ENCODE peak calls at places on chromosomes 11 and 22, in eight cellular contexts. N is CD4-positive, alpha-beta T cell; Y is fibroblast of lung; A is stomach; L is hepatocyte; H is left ventricle myocardium inferior; J is coronary artery; U is upper lobe of right lung. B is an unnamed sample.

GRCh38 chr11:76163289-76163880 is 42.9 kb downstream of the WNT11 start:
- DNase-seq in N (no peak), Y (no peak), A (no peak), L (no peak), H (no peak), J (no peak), U (no peak), B (no peak)

GRCh38 chr11:82680252-82680651 is 53.4 kb downstream of the FAM181B start:
- DNase-seq in N (no peak), Y (no peak), A (no peak), L (no peak), H (no peak), J (no peak), U (no peak), B (no peak)

GRCh38 chr11:75023446-75024067 is 34.8 kb downstream of the NEU3 start:
- DNase-seq in N (no peak), Y (no peak), A (no peak), L (no peak), H (no peak), J (no peak), U (no peak), B (no peak)

GRCh38 chr22:47172771-47173534 is 410.5 kb downstream of the TBC1D22A start:
- DNase-seq in N (no peak), Y (no peak), A (no peak), L (no peak), H (no peak), J (peak), U (peak), B (no peak)

GRCh38 chr11:113267536-113267935 is 46.8 kb upstream of the TTC12 start:
- DNase-seq in N (no peak), Y (no peak), A (no peak), L (no peak), H (no peak), J (no peak), U (no peak), B (no peak)

GRCh38 chr11:1438967-1439330 is 47.6 kb downstream of the MOB2 start:
- DNase-seq in N (no peak), Y (no peak), A (no peak), L (no peak), H (no peak), J (no peak), U (no peak), B (no peak)

GRCh38 chr11:105226062-105226461 is 86.5 kb upstream of the CARD18 start:
- DNase-seq in N (no peak), Y (peak), A (no peak), L (no peak), H (no peak), J (no peak), U (no peak), B (no peak)

GRCh38 chr11:131370901-131371790 is 731 bp downstream of the NTM start:
- DNase-seq in N (no peak), Y (no peak), A (no peak), L (no peak), H (no peak), J (no peak), U (no peak), B (no peak)

GRCh38 chr11:104443387-104443786 is 279.4 kb upstream of the PDGFD start:
- DNase-seq in N (no peak), Y (no peak), A (no peak), L (no peak), H (no peak), J (no peak), U (no peak), B (peak)

GRCh38 chr11:71266114-71266833 is 13.9 kb upstream of the SHANK2 start:
- DNase-seq in N (no peak), Y (no peak), A (peak), L (peak), H (no peak), J (no peak), U (peak), B (peak)

GRCh38 chr11:551596-551995 is 8.9 kb downstream of the LMNTD2 start:
- DNase-seq in N (no peak), Y (no peak), A (no peak), L (no peak), H (no peak), J (no peak), U (no peak), B (no peak)

GRCh38 chr22:44522526-44523170 is 24.6 kb upstream of the RTL6 start:
- DNase-seq in N (no peak), Y (no peak), A (no peak), L (no peak), H (no peak), J (peak), U (no peak), B (no peak)

GRCh38 chr11:118530180-118530682 is 761 bp upstream of the TMEM25 start:
- DNase-seq in N (no peak), Y (peak), A (peak), L (no peak), H (no peak), J (no peak), U (peak), B (no peak)

GRCh38 chr22:19984201-19984753 is 32.3 kb downstream of the ARVCF start:
- DNase-seq in N (no peak), Y (peak), A (no peak), L (peak), H (peak), J (peak), U (no peak), B (peak)

GRCh38 chr11:18798941-18799469 is 7.4 kb upstream of the PTPN5 start:
- DNase-seq in N (no peak), Y (no peak), A (no peak), L (no peak), H (no peak), J (no peak), U (no peak), B (peak)

GRCh38 chr11:2913029-2913431 is 16.2 kb downstream of the PHLDA2 start:
- DNase-seq in N (no peak), Y (peak), A (no peak), L (peak), H (no peak), J (no peak), U (no peak), B (no peak)

GRCh38 chr11:3115321-3115720 is 49.8 kb downstream of the OSBPL5 start:
- DNase-seq in N (no peak), Y (peak), A (no peak), L (no peak), H (no peak), J (no peak), U (no peak), B (no peak)

GRCh38 chr11:42777776-42778175 is 534.0 kb upstream of the API5 start:
- DNase-seq in N (no peak), Y (no peak), A (no peak), L (no peak), H (no peak), J (no peak), U (no peak), B (no peak)
- TF ChIP-seq CTCF in N (no peak), Y (no peak), A (no peak), L (no peak), H (no peak), J (no peak), U (no peak), B (no peak)

GRCh38 chr22:35454416-35455054 is 54.6 kb downstream of the MCM5 start:
- DNase-seq in N (no peak), Y (peak), A (no peak), L (no peak), H (no peak), J (no peak), U (no peak), B (no peak)
- TF ChIP-seq CTCF in N (no peak), Y (no peak), A (no peak), L (no peak), H (peak), J (no peak), U (peak), B (peak)

GRCh38 chr22:45866398-45867117 is 110.4 kb downstream of the WNT7B start:
- DNase-seq in N (no peak), Y (no peak), A (peak), L (no peak), H (no peak), J (peak), U (peak), B (no peak)

GRCh38 chr22:45867906-45868555 is 108.9 kb downstream of the WNT7B start:
- DNase-seq in N (no peak), Y (no peak), A (no peak), L (no peak), H (no peak), J (no peak), U (no peak), B (no peak)

GRCh38 chr22:45865561-45866397 is 111.2 kb downstream of the WNT7B start:
- DNase-seq in N (no peak), Y (no peak), A (peak), L (no peak), H (no peak), J (peak), U (no peak), B (no peak)

GRCh38 chr22:45868586-45869443 is 108.1 kb downstream of the WNT7B start:
- DNase-seq in N (no peak), Y (no peak), A (peak), L (no peak), H (no peak), J (no peak), U (no peak), B (no peak)

GRCh38 chr22:45867118-45867905 is 109.7 kb downstream of the WNT7B start:
- DNase-seq in N (no peak), Y (peak), A (peak), L (peak), H (no peak), J (no peak), U (peak), B (no peak)
- TF ChIP-seq CTCF in N (no peak), Y (peak), A (no peak), L (peak), H (peak), J (no peak), U (peak), B (no peak)

DNA sequence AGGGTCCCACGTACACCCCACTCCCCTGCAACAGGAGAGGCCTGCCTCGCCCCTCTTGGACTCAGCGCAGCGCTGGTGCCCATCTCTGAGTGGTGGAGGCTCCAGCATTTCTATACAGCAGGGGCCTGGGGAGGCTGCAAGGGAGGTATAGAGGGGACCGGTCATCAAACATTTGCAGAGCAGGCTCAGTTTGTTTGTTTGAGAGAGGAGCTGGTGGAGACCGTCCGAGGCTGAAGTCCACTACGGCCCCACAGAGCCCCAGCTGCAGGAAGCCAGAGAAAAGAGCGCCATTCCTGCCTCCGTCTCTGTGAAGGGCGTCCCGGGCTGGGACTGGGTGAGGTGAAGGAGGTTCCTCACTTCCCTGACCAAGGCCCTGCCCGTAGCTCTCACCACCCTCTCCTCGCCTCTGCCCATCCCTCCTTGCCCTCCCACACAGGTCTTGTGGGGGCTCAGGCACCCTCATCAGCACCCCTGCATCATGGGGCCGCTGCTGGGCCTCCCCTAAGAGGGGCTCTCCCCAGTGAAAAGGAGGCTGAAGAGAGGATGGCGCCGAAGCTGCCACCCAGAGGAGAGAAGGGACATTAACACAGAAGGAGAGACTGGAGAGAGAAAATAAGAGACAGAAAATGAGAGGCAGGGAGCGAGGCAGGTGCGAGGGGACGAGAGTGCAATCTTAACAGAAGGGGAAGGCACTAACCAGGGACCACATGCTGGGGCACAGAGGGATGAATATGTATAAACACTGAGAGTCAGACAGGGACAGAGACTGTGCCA is 24.6 kb downstream of the RPUSD4 start:
- DNase-seq in N (no peak), Y (no peak), A (no peak), L (no peak), H (no peak), J (no peak), U (peak), B (no peak)
- TF ChIP-seq CTCF in N (no peak), Y (peak), A (no peak), L (peak), H (no peak), J (no peak), U (no peak), B (no peak)

DNA sequence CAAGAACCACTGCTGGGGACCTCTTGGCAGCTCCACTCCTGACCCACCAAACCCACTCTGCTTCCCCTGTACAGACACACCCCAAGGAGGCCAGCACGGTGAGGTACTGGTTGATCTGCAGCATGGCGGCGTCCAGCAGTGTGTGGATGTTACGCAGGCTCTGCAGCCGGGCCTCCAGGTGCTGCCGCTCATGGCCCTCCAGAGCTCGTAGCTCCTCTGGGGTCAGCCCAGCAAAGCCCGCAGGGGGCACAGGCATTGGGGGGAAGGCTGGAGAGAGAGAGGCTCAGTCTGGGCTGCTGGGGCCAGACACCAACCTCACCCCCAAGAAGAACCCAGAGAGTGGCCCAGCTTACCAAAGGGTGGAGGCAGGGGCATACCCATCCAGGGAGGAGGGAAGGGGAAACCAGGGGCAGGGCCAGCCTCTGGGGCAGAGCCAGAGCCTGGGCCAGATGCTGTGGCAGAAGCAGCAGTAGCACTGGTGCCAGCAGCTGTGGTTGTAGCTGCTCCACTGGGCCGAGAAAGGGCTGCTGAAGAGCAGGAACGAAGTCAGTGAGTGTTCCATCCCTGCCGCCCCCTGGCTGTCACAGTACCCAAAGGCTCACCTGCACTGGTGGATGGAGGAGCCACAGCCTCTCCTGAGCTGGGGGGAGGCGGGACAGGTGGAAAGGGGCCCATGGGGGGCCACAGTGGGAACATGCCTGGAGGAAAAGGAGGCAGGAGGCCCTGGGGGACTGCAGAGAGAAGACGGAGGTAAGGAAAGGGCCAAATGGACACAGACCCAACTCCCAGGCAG is 4.5 kb downstream of the SYVN1 start:
- DNase-seq in N (no peak), Y (no peak), A (no peak), L (no peak), H (no peak), J (peak), U (peak), B (no peak)
- TF ChIP-seq CTCF in N (no peak), Y (no peak), A (no peak), L (no peak), H (no peak), J (no peak), U (no peak), B (no peak)

GRCh38 chr11:125431481-125431880 is 64.6 kb downstream of the FEZ1 start:
- DNase-seq in N (no peak), Y (no peak), A (no peak), L (no peak), H (no peak), J (no peak), U (peak), B (no peak)

GRCh38 chr11:125431009-125431408 is 65.1 kb downstream of the FEZ1 start:
- DNase-seq in N (no peak), Y (no peak), A (no peak), L (no peak), H (no peak), J (no peak), U (no peak), B (no peak)

GRCh38 chr11:125435461-125436238 is 60.4 kb downstream of the FEZ1 start:
- DNase-seq in N (no peak), Y (no peak), A (no peak), L (no peak), H (no peak), J (no peak), U (no peak), B (no peak)

GRCh38 chr11:125429807-125430678 is 66.0 kb downstream of the FEZ1 start:
- DNase-seq in N (no peak), Y (no peak), A (no peak), L (no peak), H (no peak), J (no peak), U (peak), B (no peak)

DNA sequence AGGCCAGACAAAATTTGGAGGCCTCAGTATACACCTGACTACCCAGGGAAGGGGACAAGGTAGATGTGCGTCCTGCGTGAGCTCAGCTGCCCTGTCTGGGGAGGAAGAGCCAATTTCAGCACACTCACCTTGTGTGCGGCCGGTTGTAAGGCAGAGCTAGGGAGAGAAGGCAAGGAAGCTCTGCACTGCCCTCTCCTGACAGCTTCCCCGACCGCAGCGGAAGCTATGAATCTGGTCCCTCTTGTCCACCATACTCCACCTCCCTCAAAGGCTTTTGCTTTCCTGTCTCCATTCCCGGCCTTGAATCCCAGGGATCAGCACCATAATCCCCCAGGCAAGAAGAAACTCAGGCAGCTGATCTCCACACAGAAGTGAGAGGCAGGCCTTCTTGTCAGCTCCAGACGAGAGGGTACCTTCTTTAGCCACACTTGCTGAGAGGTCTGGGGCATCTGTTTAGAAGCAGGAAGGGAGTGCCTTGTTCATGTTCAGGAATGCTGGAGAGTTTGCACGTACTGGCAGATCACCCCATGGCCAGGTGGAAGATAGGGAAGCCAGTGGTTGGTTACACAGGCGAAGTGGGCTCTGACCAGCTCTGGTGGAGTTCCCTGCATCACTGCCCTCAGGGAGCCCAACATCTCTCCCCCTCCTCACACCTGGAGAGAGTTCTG is 62.5 kb downstream of the FEZ1 start:
- DNase-seq in N (no peak), Y (peak), A (peak), L (peak), H (peak), J (no peak), U (no peak), B (peak)
- TF ChIP-seq CTCF in N (no peak), Y (peak), A (no peak), L (peak), H (peak), J (peak), U (peak), B (peak)

GRCh38 chr22:22767876-22768602 is 119.6 kb upstream of the IGLL5 start:
- DNase-seq in N (no peak), Y (peak), A (no peak), L (no peak), H (no peak), J (peak), U (no peak), B (no peak)
- TF ChIP-seq CTCF in N (no peak), Y (no peak), A (no peak), L (no peak), H (no peak), J (no peak), U (no peak), B (no peak)

GRCh38 chr11:122020902-122021301 is 95.1 kb downstream of the BLID start:
- DNase-seq in N (no peak), Y (peak), A (no peak), L (no peak), H (no peak), J (no peak), U (no peak), B (no peak)
- TF ChIP-seq CTCF in N (no peak), Y (peak), A (peak), L (peak), H (peak), J (no peak), U (peak), B (no peak)

B was measured in epithelial cell of esophagus.